ENCODE peak calls at places on chromosomes 16 and 17, in four cellular contexts. One of them, this sample, is unnamed.

GRCh38 chr17:51540151-51540550 is 279.8 kb downstream of the UTP18 start:
- DNase-seq in WTC11: no peak
- DNase-seq in dorsolateral prefrontal cortex: peak
- DNase-seq in keratinocyte: no peak
- DNase-seq in this sample: no peak

GRCh38 chr16:79757163-79757562 is 156.6 kb upstream of the MAF start:
- DNase-seq in keratinocyte: no peak
- DNase-seq in WTC11: peak
- DNase-seq in dorsolateral prefrontal cortex: no peak
- DNase-seq in this sample: no peak

GRCh38 chr16:30401768-30402425 is 5.5 kb upstream of the ZNF771 start:
- DNase-seq in WTC11: no peak
- DNase-seq in dorsolateral prefrontal cortex: no peak
- DNase-seq in keratinocyte: no peak
- DNase-seq in this sample: no peak

GRCh38 chr17:76538281-76538931 is 897 bp upstream of the CYGB start:
- DNase-seq in WTC11: no peak
- DNase-seq in dorsolateral prefrontal cortex: no peak
- DNase-seq in keratinocyte: no peak
- DNase-seq in this sample: no peak

GRCh38 chr16:19432429-19432828 is 14.7 kb downstream of the TMC5 start:
- DNase-seq in keratinocyte: no peak
- DNase-seq in dorsolateral prefrontal cortex: no peak
- DNase-seq in WTC11: no peak
- DNase-seq in this sample: no peak

GRCh38 chr16:9338068-9338467 is 246.6 kb downstream of the HAPSTR1 start:
- DNase-seq in WTC11: no peak
- DNase-seq in dorsolateral prefrontal cortex: no peak
- DNase-seq in keratinocyte: no peak
- DNase-seq in this sample: no peak

GRCh38 chr16:58187657-58188430 is 10.1 kb downstream of the CSNK2A2 start:
- DNase-seq in keratinocyte: no peak
- DNase-seq in WTC11: no peak
- DNase-seq in dorsolateral prefrontal cortex: no peak
- DNase-seq in this sample: no peak

GRCh38 chr16:70650216-70650615 is 3.9 kb downstream of the IL34 start:
- DNase-seq in keratinocyte: no peak
- DNase-seq in WTC11: no peak
- DNase-seq in dorsolateral prefrontal cortex: no peak
- DNase-seq in this sample: no peak

GRCh38 chr17:31672161-31672819 is 186.8 kb downstream of the COPRS start:
- DNase-seq in dorsolateral prefrontal cortex: no peak
- DNase-seq in keratinocyte: no peak
- DNase-seq in WTC11: no peak
- DNase-seq in this sample: no peak

GRCh38 chr17:77392376-77393273 is 251.9 kb downstream of the SEC14L1 start:
- DNase-seq in WTC11: peak
- DNase-seq in dorsolateral prefrontal cortex: no peak
- DNase-seq in keratinocyte: no peak
- DNase-seq in this sample: no peak

GRCh38 chr16:75593308-75593707 is 27.1 kb downstream of the GABARAPL2 start:
- DNase-seq in WTC11: no peak
- DNase-seq in keratinocyte: no peak
- DNase-seq in dorsolateral prefrontal cortex: no peak
- DNase-seq in this sample: no peak

GRCh38 chr16:75203667-75204409 is 3.1 kb downstream of the CTRB2 start:
- DNase-seq in keratinocyte: no peak
- DNase-seq in dorsolateral prefrontal cortex: no peak
- DNase-seq in WTC11: no peak
- DNase-seq in this sample: no peak

GRCh38 chr17:185445-186138 is 4.1 kb upstream of the DOC2B start:
- DNase-seq in WTC11: no peak
- DNase-seq in keratinocyte: no peak
- DNase-seq in dorsolateral prefrontal cortex: no peak
- DNase-seq in this sample: no peak

GRCh38 chr16:81601601-81602251 is 157.1 kb downstream of the CMIP start:
- DNase-seq in WTC11: no peak
- DNase-seq in dorsolateral prefrontal cortex: no peak
- DNase-seq in keratinocyte: no peak
- DNase-seq in this sample: no peak

GRCh38 chr17:1673041-1673790 is 11.5 kb downstream of the PRPF8 start:
- DNase-seq in dorsolateral prefrontal cortex: no peak
- DNase-seq in WTC11: no peak
- DNase-seq in keratinocyte: no peak
- DNase-seq in this sample: no peak

GRCh38 chr17:77834170-77835115 is 124.1 kb upstream of the TNRC6C start:
- DNase-seq in WTC11: no peak
- DNase-seq in keratinocyte: no peak
- DNase-seq in dorsolateral prefrontal cortex: peak
- DNase-seq in this sample: no peak

GRCh38 chr16:85674418-85674755 is 14.4 kb downstream of the GINS2 start:
- DNase-seq in dorsolateral prefrontal cortex: no peak
- DNase-seq in keratinocyte: no peak
- DNase-seq in WTC11: no peak
- DNase-seq in this sample: no peak

GRCh38 chr17:64614266-64615011 is 47.7 kb downstream of the SMURF2 start:
- DNase-seq in dorsolateral prefrontal cortex: no peak
- DNase-seq in WTC11: no peak
- DNase-seq in keratinocyte: no peak
- DNase-seq in this sample: no peak

GRCh38 chr17:64611374-64611773 is 50.7 kb downstream of the SMURF2 start:
- DNase-seq in keratinocyte: no peak
- DNase-seq in WTC11: no peak
- DNase-seq in dorsolateral prefrontal cortex: no peak
- DNase-seq in this sample: no peak

GRCh38 chr17:64617125-64617780 is 44.9 kb downstream of the SMURF2 start:
- DNase-seq in WTC11: no peak
- DNase-seq in keratinocyte: no peak
- DNase-seq in dorsolateral prefrontal cortex: no peak
- DNase-seq in this sample: no peak

GRCh38 chr17:64618848-64619247 is 43.3 kb downstream of the SMURF2 start:
- DNase-seq in WTC11: no peak
- DNase-seq in dorsolateral prefrontal cortex: no peak
- DNase-seq in keratinocyte: no peak
- DNase-seq in this sample: no peak

DNA sequence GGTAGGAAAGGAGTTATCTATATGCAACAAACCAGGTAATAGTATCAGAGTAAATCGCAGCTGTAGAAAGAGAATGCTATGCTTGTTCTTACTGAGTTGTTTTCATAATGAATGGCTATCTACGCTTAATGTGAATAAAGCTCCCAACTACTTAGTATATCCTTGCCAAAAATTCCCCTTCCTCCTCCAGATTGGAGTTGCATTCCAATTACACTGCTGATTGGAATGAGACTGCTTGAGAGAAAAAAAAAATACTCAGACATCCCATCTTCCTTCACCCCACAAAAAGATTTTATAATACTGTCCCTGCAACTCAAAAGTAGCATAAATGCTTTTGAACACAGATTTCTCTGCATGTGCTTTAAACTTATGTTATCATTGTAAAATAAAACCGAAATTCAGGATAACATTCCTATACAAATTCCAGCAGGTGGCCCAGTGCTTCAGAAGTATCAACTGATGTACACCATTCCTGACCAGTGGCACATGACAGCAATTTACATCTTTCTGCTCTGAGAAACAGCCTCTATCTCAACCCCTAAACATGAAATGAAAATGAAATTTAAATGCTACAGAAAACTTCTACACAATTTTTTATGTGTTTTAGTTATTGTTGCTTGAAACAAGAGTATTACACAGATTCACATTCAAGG is 47.0 kb downstream of the SMURF2 start:
- DNase-seq in keratinocyte: no peak
- DNase-seq in dorsolateral prefrontal cortex: no peak
- DNase-seq in WTC11: no peak
- DNase-seq in this sample: no peak
- TF ChIP-seq CTCF in keratinocyte: no peak
- TF ChIP-seq CTCF in dorsolateral prefrontal cortex: no peak
- TF ChIP-seq CTCF in WTC11: no peak
- TF ChIP-seq CTCF in this sample: no peak

GRCh38 chr17:8156174-8156992 is 4.2 kb upstream of the PER1 start:
- DNase-seq in keratinocyte: peak
- DNase-seq in WTC11: peak
- DNase-seq in dorsolateral prefrontal cortex: peak
- DNase-seq in this sample: peak
- TF ChIP-seq CTCF in keratinocyte: no peak
- TF ChIP-seq CTCF in WTC11: no peak
- TF ChIP-seq CTCF in dorsolateral prefrontal cortex: peak
- TF ChIP-seq CTCF in this sample: no peak

GRCh38 chr17:48037924-48038323 is 327 bp upstream of the COPZ2 start:
- DNase-seq in keratinocyte: no peak
- DNase-seq in dorsolateral prefrontal cortex: no peak
- DNase-seq in WTC11: no peak
- DNase-seq in this sample: no peak

GRCh38 chr17:48036693-48037035 is 933 bp downstream of the COPZ2 start:
- DNase-seq in dorsolateral prefrontal cortex: no peak
- DNase-seq in WTC11: no peak
- DNase-seq in keratinocyte: no peak
- DNase-seq in this sample: no peak

GRCh38 chr17:48031966-48032365 is 5.6 kb downstream of the COPZ2 start:
- DNase-seq in dorsolateral prefrontal cortex: no peak
- DNase-seq in keratinocyte: no peak
- DNase-seq in WTC11: no peak
- DNase-seq in this sample: no peak

GRCh38 chr17:48038687-48039086 is 1.1 kb upstream of the COPZ2 start:
- DNase-seq in dorsolateral prefrontal cortex: no peak
- DNase-seq in WTC11: no peak
- DNase-seq in keratinocyte: no peak
- DNase-seq in this sample: no peak

GRCh38 chr17:48037036-48037881 is at the start of gene COPZ2:
- DNase-seq in WTC11: peak
- DNase-seq in dorsolateral prefrontal cortex: no peak
- DNase-seq in keratinocyte: no peak
- DNase-seq in this sample: peak
- TF ChIP-seq CTCF in WTC11: no peak
- TF ChIP-seq CTCF in dorsolateral prefrontal cortex: peak
- TF ChIP-seq CTCF in keratinocyte: peak
- TF ChIP-seq CTCF in this sample: no peak

GRCh38 chr17:39011907-39012468 is 44.8 kb upstream of the FBXO47 start:
- DNase-seq in keratinocyte: no peak
- DNase-seq in WTC11: peak
- DNase-seq in dorsolateral prefrontal cortex: no peak
- DNase-seq in this sample: peak
- TF ChIP-seq CTCF in keratinocyte: no peak
- TF ChIP-seq CTCF in WTC11: no peak
- TF ChIP-seq CTCF in dorsolateral prefrontal cortex: no peak
- TF ChIP-seq CTCF in this sample: no peak

GRCh38 chr16:28880589-28880915 is 2.3 kb downstream of the ATP2A1 start:
- DNase-seq in WTC11: no peak
- DNase-seq in keratinocyte: no peak
- DNase-seq in dorsolateral prefrontal cortex: no peak
- DNase-seq in this sample: no peak
- TF ChIP-seq CTCF in WTC11: no peak
- TF ChIP-seq CTCF in keratinocyte: no peak
- TF ChIP-seq CTCF in dorsolateral prefrontal cortex: no peak
- TF ChIP-seq CTCF in this sample: no peak

DNA sequence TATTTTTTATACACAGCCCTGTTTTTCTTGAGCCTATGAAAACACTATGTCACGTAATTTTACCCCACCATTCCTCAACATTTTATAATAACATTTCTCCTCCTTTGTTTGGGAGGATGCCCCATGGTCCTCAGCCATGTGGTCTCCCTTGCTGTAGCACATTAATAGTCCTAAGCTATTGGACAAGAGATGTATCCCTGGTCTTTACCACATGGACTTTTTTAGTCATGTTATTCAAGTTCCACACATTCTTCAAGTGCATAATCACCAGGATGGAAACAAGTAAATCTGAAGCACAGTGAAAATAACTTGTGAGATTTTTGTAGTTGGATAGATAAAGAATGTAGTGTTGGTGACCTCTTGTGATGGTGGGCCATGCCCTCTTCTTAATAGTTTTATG is 2.1 kb upstream of the KRTAP2-3 start:
- DNase-seq in keratinocyte: no peak
- DNase-seq in dorsolateral prefrontal cortex: no peak
- DNase-seq in WTC11: no peak
- DNase-seq in this sample: no peak
- TF ChIP-seq CTCF in keratinocyte: no peak
- TF ChIP-seq CTCF in dorsolateral prefrontal cortex: no peak
- TF ChIP-seq CTCF in WTC11: no peak
- TF ChIP-seq CTCF in this sample: no peak

DNA sequence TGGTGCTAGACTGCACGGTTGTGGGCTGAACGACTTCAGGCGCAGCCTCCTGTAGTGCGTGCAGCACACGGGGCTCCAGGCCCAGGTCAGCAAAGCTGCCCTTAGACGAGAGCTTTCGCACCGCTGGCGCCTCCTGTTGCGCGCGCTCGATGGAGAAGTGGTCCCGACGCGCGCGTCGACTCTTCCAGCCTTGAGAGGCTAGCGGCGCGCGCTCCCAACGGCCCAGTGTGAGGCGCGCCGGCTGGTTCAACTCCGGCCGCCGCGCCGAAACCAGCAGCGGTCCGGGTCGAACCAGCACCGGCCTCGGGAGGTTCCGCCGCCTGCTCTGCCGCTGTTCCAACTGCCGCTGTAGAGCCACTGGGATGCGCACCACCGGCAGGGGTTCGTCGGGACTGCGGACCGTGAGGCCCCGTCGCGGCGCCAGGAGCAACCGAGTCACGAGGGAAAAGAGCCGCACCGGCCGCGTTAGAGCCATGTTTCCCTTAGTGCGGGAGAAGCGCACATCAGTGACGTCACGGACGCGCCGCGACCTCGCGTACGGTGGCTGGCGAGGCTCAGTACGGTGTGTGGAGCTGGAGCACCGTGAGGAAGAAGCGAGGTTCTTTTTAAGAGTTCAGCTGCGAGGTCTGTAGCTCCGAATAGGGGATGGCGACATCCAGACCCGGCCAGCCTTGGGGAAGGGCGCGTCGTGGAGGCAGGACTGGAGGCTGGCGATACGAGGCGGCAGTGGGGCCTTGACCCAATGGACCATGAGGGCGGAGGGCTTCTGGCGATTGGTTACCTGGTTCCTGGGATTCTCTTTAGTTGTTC is at the start of the genes DDX28 and DUS2:
- DNase-seq in dorsolateral prefrontal cortex: peak
- DNase-seq in WTC11: peak
- DNase-seq in keratinocyte: peak
- DNase-seq in this sample: peak
- TF ChIP-seq CTCF in dorsolateral prefrontal cortex: no peak
- TF ChIP-seq CTCF in WTC11: no peak
- TF ChIP-seq CTCF in keratinocyte: no peak
- TF ChIP-seq CTCF in this sample: no peak

This sample was measured in glutamatergic neuron.